ENCODE peak calls at places on chromosomes 7 and 10, in four cellular contexts. K is Panc1, A is GM12878, I is lower lobe of right lung. P is an unnamed sample.

GRCh38 chr10:86657396-86658011 is 3.2 kb downstream of the OPN4 start:
- DNase-seq in I (peak; percentile 35), A (no peak), K (no peak), P (no peak)

GRCh38 chr10:70816220-70816894 is 609 bp downstream of the SGPL1 start:
- DNase-seq in K (no peak), I (peak; percentile 73), A (no peak), P (peak; percentile 78)

GRCh38 chr10:81042647-81043046 is 504.9 kb downstream of the SH2D4B start:
- DNase-seq in A (no peak), K (no peak), I (no peak), P (no peak)

GRCh38 chr7:46450871-46451270 is 529.8 kb upstream of the IGFBP3 start:
- DNase-seq in I (no peak), K (no peak), A (no peak), P (no peak)

GRCh38 chr10:33927347-33927746 is 592.9 kb upstream of the NRP1 start:
- DNase-seq in I (no peak), A (no peak), K (no peak), P (no peak)

GRCh38 chr10:48634198-48634983 is 29.5 kb upstream of the ARHGAP22 start:
- DNase-seq in K (no peak), I (peak; percentile 75), A (peak; percentile 91), P (peak; percentile 72)

GRCh38 chr7:70017371-70017770 is 419.1 kb downstream of the AUTS2 start:
- DNase-seq in K (no peak), A (no peak), I (no peak), P (no peak)

GRCh38 chr10:8248868-8249267 is 194.4 kb downstream of the GATA3 start:
- DNase-seq in K (no peak), A (no peak), I (no peak), P (no peak)

GRCh38 chr7:47485640-47486435 is 96.1 kb downstream of the TNS3 start:
- DNase-seq in I (no peak), A (no peak), K (no peak), P (peak; percentile 96)

GRCh38 chr10:103273026-103273425 is 3.9 kb upstream of the INA start:
- DNase-seq in I (no peak), K (peak; percentile 94), A (no peak), P (no peak)

GRCh38 chr7:107592361-107593024 is 12.4 kb downstream of the BCAP29 start:
- DNase-seq in I (no peak), A (no peak), K (no peak), P (no peak)

GRCh38 chr10:92123031-92123450 is 167.8 kb downstream of the CPEB3 start:
- DNase-seq in K (no peak), A (no peak), I (peak; percentile 51), P (peak; percentile 62)

GRCh38 chr10:70546585-70546984 is 56.0 kb downstream of the PRF1 start:
- DNase-seq in I (no peak), A (no peak), K (no peak), P (no peak)

GRCh38 chr7:80542398-80542797 is 30.5 kb upstream of the GNAT3 start:
- DNase-seq in K (peak; percentile 47), I (no peak), A (no peak), P (no peak)

GRCh38 chr7:75966209-75966961 is 28.0 kb downstream of the TMEM120A start:
- DNase-seq in K (no peak), I (no peak), A (no peak), P (no peak)

GRCh38 chr10:64430690-64431323 is 909.6 kb downstream of the REEP3 start:
- DNase-seq in K (peak; percentile 4), I (no peak), A (no peak), P (no peak)

GRCh38 chr10:22340362-22341189 is 4.7 kb upstream of the SPAG6 start:
- DNase-seq in A (peak; percentile 69), I (peak; percentile 76), K (peak; percentile 73), P (peak; percentile 69)

GRCh38 chr10:3758491-3758970 is 26.5 kb downstream of the KLF6 start:
- DNase-seq in I (no peak), A (no peak), K (no peak), P (no peak)

GRCh38 chr7:151439855-151440798 is at the start of gene CRYGN:
- DNase-seq in I (no peak), K (no peak), A (no peak), P (no peak)

GRCh38 chr7:90897961-90898469 is 301.9 kb downstream of the CDK14 start:
- DNase-seq in I (no peak), K (no peak), A (peak; percentile 8), P (no peak)

GRCh38 chr10:69953851-69954250 is 98.8 kb upstream of the MACROH2A2 start:
- DNase-seq in A (no peak), I (no peak), K (no peak), P (no peak)

GRCh38 chr7:81173766-81174281 is 255.0 kb upstream of the SEMA3C start:
- DNase-seq in A (no peak), K (peak; percentile 38), I (no peak), P (no peak)

GRCh38 chr7:12607134-12607533 is 36.6 kb downstream of the SCIN start:
- DNase-seq in I (no peak), A (no peak), K (no peak), P (no peak)

DNA sequence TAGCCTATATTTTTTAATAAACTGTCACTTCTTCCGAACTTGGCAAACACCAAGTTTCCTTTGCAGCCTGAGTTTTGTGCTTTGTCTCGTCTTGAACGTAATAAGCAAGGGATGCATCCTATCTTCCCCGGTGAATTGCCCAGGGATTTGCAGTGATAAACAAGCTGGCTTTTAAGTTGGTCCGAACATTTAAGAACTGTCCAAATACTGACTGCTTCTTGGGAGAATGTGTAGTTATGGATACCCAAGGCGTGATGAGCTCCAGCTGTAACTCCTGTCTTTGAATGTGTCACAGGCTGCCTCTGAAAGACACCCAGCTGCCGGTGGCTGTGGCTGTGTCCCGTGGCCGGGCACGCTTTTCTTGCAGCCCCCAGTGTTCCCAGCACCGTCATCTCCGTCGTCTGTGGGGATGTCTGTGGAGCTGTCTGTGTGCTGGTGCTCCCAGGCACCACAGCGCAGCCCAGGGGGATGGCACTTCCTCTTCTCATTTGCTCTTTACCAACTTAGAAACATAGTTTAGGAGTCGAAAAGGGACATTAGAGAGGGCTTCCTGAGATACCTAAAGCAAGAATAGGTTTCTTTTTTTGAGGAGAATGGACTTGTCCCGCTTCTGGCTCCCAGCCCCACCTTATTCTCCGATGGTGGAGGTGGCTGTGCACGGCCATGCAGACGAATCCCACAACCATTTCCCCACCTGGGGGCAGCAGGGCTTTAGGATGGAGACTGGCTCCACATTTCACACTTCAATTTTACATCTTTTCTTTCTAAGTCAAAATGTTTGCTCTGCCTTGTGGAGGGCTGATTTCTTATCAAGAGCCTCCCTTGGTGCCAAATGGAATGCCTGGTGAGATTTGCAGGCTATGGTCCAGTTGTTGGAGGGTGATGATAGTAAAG is 118.2 kb downstream of the GLRX3 start:
- DNase-seq in I (no peak), K (no peak), A (no peak), P (no peak)
- TF ChIP-seq CTCF in I (no peak), K (peak; percentile 78), A (no peak), P (no peak)

GRCh38 chr7:22179442-22179879 is 177.5 kb downstream of the RAPGEF5 start:
- DNase-seq in I (no peak), A (no peak), K (no peak), P (no peak)

GRCh38 chr7:22174574-22174953 is 182.4 kb downstream of the RAPGEF5 start:
- DNase-seq in K (no peak), A (no peak), I (no peak), P (no peak)

GRCh38 chr7:22176791-22177412 is 180.1 kb downstream of the RAPGEF5 start:
- DNase-seq in I (no peak), K (no peak), A (no peak), P (peak; percentile 47)

GRCh38 chr7:22182139-22182538 is 174.8 kb downstream of the RAPGEF5 start:
- DNase-seq in K (no peak), A (no peak), I (no peak), P (no peak)

GRCh38 chr7:22178735-22179134 is 178.2 kb downstream of the RAPGEF5 start:
- DNase-seq in K (no peak), I (no peak), A (no peak), P (no peak)
- H3K4me1 ChIP-seq in K (no peaks in the 10 kb centered on the region), I (no peaks in the 10 kb centered on the region), A (peaks cover 6% of the 10 kb centered on the region), P (peaks cover 67% of the 10 kb centered on the region)

GRCh38 chr10:124723826-124724225 is 20.4 kb downstream of the FAM53B start:
- DNase-seq in A (no peak), I (no peak), K (no peak), P (no peak)
- H3K27ac ChIP-seq in A (peak overlapping the region; percentile 88), I (peak overlapping the region; percentile 84), K (peak overlapping the region; percentile 18), P (peak overlapping the region; percentile 31)

DNA sequence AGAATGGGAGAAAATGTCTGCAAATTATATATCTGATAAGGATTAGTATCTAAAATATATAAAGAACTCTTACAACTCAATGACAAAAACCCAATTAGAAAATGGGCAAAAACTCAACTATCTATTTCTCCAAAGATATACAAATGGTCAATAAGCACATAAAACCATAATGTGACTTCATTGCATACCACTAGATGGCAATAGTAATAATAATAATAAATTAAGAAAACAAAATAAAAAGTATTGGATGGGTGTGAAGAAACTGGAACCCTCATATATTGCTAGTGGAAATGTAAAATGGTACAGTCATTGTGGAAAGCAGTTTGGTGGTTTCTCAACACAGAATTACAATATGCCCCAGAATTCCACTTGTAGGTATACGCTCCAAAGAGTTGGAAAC is 98.8 kb downstream of the VIPR2 start:
- DNase-seq in A (no peak), K (no peak), I (no peak), P (no peak)
- TF ChIP-seq CTCF in A (no peak), K (no peak), I (no peak), P (no peak)

GRCh38 chr10:45627412-45628048 is 45.0 kb downstream of the ZFAND4 start:
- DNase-seq in A (no peak), I (no peak), K (no peak), P (peak; percentile 78)
- H3K4me1 ChIP-seq in A (no peaks in the 10 kb centered on the region), I (no peaks in the 10 kb centered on the region), K (no peaks in the 10 kb centered on the region), P (peaks cover 26% of the 10 kb centered on the region)

DNA sequence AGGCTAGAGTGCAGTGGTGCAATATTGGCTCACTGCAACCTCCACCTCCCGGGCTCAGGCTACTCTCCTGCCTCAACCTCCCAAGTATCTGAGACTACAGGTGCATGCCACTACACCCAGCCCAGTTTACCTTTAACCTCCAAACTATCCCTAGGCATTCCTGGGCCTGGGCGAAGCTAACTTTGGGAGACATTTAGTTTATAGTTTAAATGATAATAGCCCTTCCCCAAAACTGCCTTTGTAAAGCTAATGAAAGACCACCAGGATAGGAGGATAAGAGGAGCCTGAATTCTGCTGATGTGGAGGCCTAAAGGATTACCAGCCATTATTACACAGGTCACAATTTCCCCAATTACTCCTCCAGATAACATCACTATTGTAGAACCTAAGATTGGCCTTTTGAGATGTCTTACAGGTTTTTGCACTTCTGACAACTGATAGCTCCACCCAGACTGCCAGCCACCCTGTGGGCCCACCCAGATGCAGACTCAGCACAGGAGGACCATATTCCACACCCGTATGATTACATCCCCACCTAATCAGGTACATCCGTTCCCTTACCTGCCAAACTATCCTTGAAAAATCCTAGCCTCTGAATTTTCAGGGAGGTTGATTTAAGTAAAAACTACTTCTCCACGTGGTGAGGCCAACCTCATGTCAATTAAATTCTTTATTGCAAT is 62.4 kb upstream of the TMEM254 start:
- DNase-seq in I (no peak), K (no peak), A (no peak), P (no peak)
- H3K27ac ChIP-seq in I (no peak overlapping the region), K (no peak overlapping the region), A (no peak overlapping the region), P (no peak overlapping the region)